ENCODE peak calls at places on chromosomes 7 and 10, in nine cellular contexts. One of them, this sample, is unnamed.

GRCh38 chr7:42315631-42316030 is 78.6 kb upstream of the GLI3 start:
- DNase-seq in neural progenitor cell: no peak
- DNase-seq in CD8-positive, alpha-beta memory T cell: no peak
- DNase-seq in non-pigmented ciliary epithelial cell: peak; percentile 61
- DNase-seq in hepatic stellate cell: no peak
- DNase-seq in central memory CD4-positive, alpha-beta T cell: no peak
- DNase-seq in GM06990: no peak
- DNase-seq in GM03348: peak; percentile 54
- DNase-seq in NCI-H2081: no peak
- DNase-seq in this sample: peak; percentile 93

GRCh38 chr7:55977831-55978230 is 13.4 kb downstream of the NIPSNAP2 start:
- DNase-seq in non-pigmented ciliary epithelial cell: peak; percentile 22
- DNase-seq in NCI-H2081: peak; percentile 79
- DNase-seq in hepatic stellate cell: peak; percentile 62
- DNase-seq in CD8-positive, alpha-beta memory T cell: no peak
- DNase-seq in GM03348: peak; percentile 50
- DNase-seq in central memory CD4-positive, alpha-beta T cell: no peak
- DNase-seq in GM06990: no peak
- DNase-seq in neural progenitor cell: no peak
- DNase-seq in this sample: peak; percentile 64

GRCh38 chr7:45714521-45714820 is 140.3 kb downstream of the ADCY1 start:
- DNase-seq in non-pigmented ciliary epithelial cell: no peak
- DNase-seq in hepatic stellate cell: no peak
- DNase-seq in GM06990: no peak
- DNase-seq in NCI-H2081: no peak
- DNase-seq in CD8-positive, alpha-beta memory T cell: no peak
- DNase-seq in central memory CD4-positive, alpha-beta T cell: no peak
- DNase-seq in GM03348: no peak
- DNase-seq in neural progenitor cell: no peak
- DNase-seq in this sample: no peak

GRCh38 chr10:100998183-100998990 is 1.2 kb upstream of the LZTS2 start:
- DNase-seq in NCI-H2081: peak; percentile 86
- DNase-seq in central memory CD4-positive, alpha-beta T cell: peak; percentile 69
- DNase-seq in GM03348: peak; percentile 93
- DNase-seq in neural progenitor cell: peak; percentile 87
- DNase-seq in hepatic stellate cell: peak; percentile 99
- DNase-seq in CD8-positive, alpha-beta memory T cell: peak; percentile 81
- DNase-seq in GM06990: peak; percentile 67
- DNase-seq in non-pigmented ciliary epithelial cell: no peak
- DNase-seq in this sample: peak; percentile 90

GRCh38 chr10:34886906-34887615 is 72.0 kb upstream of the PARD3 start:
- DNase-seq in central memory CD4-positive, alpha-beta T cell: no peak
- DNase-seq in non-pigmented ciliary epithelial cell: no peak
- DNase-seq in neural progenitor cell: no peak
- DNase-seq in hepatic stellate cell: no peak
- DNase-seq in GM03348: no peak
- DNase-seq in NCI-H2081: no peak
- DNase-seq in CD8-positive, alpha-beta memory T cell: no peak
- DNase-seq in GM06990: no peak
- DNase-seq in this sample: no peak

GRCh38 chr10:129770286-129770685 is 193.8 kb downstream of the EBF3 start:
- DNase-seq in hepatic stellate cell: no peak
- DNase-seq in NCI-H2081: no peak
- DNase-seq in GM06990: no peak
- DNase-seq in non-pigmented ciliary epithelial cell: no peak
- DNase-seq in GM03348: no peak
- DNase-seq in neural progenitor cell: no peak
- DNase-seq in central memory CD4-positive, alpha-beta T cell: no peak
- DNase-seq in CD8-positive, alpha-beta memory T cell: peak; percentile 39
- DNase-seq in this sample: no peak

GRCh38 chr10:4131407-4132215 is 346.6 kb upstream of the KLF6 start:
- DNase-seq in hepatic stellate cell: peak; percentile 64
- DNase-seq in non-pigmented ciliary epithelial cell: peak; percentile 87
- DNase-seq in GM06990: peak; percentile 71
- DNase-seq in central memory CD4-positive, alpha-beta T cell: peak; percentile 82
- DNase-seq in CD8-positive, alpha-beta memory T cell: peak; percentile 59
- DNase-seq in neural progenitor cell: no peak
- DNase-seq in NCI-H2081: no peak
- DNase-seq in GM03348: peak; percentile 77
- DNase-seq in this sample: peak; percentile 96

GRCh38 chr7:75743455-75743859 is 4.7 kb upstream of the HIP1 start:
- DNase-seq in NCI-H2081: no peak
- DNase-seq in CD8-positive, alpha-beta memory T cell: no peak
- DNase-seq in non-pigmented ciliary epithelial cell: no peak
- DNase-seq in central memory CD4-positive, alpha-beta T cell: no peak
- DNase-seq in GM03348: no peak
- DNase-seq in neural progenitor cell: no peak
- DNase-seq in GM06990: no peak
- DNase-seq in hepatic stellate cell: no peak
- DNase-seq in this sample: no peak

GRCh38 chr10:1431229-1431628 is 306.1 kb downstream of the ADARB2 start:
- DNase-seq in GM03348: no peak
- DNase-seq in CD8-positive, alpha-beta memory T cell: no peak
- DNase-seq in hepatic stellate cell: no peak
- DNase-seq in non-pigmented ciliary epithelial cell: no peak
- DNase-seq in central memory CD4-positive, alpha-beta T cell: no peak
- DNase-seq in neural progenitor cell: no peak
- DNase-seq in NCI-H2081: no peak
- DNase-seq in GM06990: no peak
- DNase-seq in this sample: no peak

GRCh38 chr7:157000741-157001653 is 9.5 kb downstream of the MNX1 start:
- DNase-seq in neural progenitor cell: peak; percentile 38
- DNase-seq in central memory CD4-positive, alpha-beta T cell: no peak
- DNase-seq in NCI-H2081: no peak
- DNase-seq in GM03348: no peak
- DNase-seq in hepatic stellate cell: no peak
- DNase-seq in GM06990: no peak
- DNase-seq in CD8-positive, alpha-beta memory T cell: no peak
- DNase-seq in non-pigmented ciliary epithelial cell: no peak
- DNase-seq in this sample: no peak

GRCh38 chr7:1562126-1562525 is 6.1 kb upstream of the TMEM184A start:
- DNase-seq in hepatic stellate cell: no peak
- DNase-seq in central memory CD4-positive, alpha-beta T cell: no peak
- DNase-seq in non-pigmented ciliary epithelial cell: no peak
- DNase-seq in CD8-positive, alpha-beta memory T cell: peak; percentile 45
- DNase-seq in GM06990: no peak
- DNase-seq in neural progenitor cell: no peak
- DNase-seq in NCI-H2081: no peak
- DNase-seq in GM03348: no peak
- DNase-seq in this sample: no peak

GRCh38 chr7:250523-250922 is 39.4 kb upstream of the FOXL3 start:
- DNase-seq in CD8-positive, alpha-beta memory T cell: no peak
- DNase-seq in neural progenitor cell: no peak
- DNase-seq in central memory CD4-positive, alpha-beta T cell: no peak
- DNase-seq in GM03348: no peak
- DNase-seq in GM06990: no peak
- DNase-seq in NCI-H2081: no peak
- DNase-seq in non-pigmented ciliary epithelial cell: no peak
- DNase-seq in hepatic stellate cell: no peak
- DNase-seq in this sample: no peak

GRCh38 chr7:143002106-143002505 is 24.8 kb downstream of the OR9A2 start:
- DNase-seq in neural progenitor cell: peak; percentile 30
- DNase-seq in GM03348: no peak
- DNase-seq in hepatic stellate cell: no peak
- DNase-seq in NCI-H2081: no peak
- DNase-seq in non-pigmented ciliary epithelial cell: no peak
- DNase-seq in GM06990: no peak
- DNase-seq in CD8-positive, alpha-beta memory T cell: no peak
- DNase-seq in central memory CD4-positive, alpha-beta T cell: no peak
- DNase-seq in this sample: no peak

GRCh38 chr10:31431021-31431420 is 112.0 kb downstream of the ZEB1 start:
- DNase-seq in CD8-positive, alpha-beta memory T cell: no peak
- DNase-seq in non-pigmented ciliary epithelial cell: no peak
- DNase-seq in GM03348: no peak
- DNase-seq in central memory CD4-positive, alpha-beta T cell: no peak
- DNase-seq in NCI-H2081: no peak
- DNase-seq in hepatic stellate cell: no peak
- DNase-seq in GM06990: no peak
- DNase-seq in neural progenitor cell: no peak
- DNase-seq in this sample: no peak

GRCh38 chr7:92576296-92576695 is 13.9 kb downstream of the FAM133B start:
- DNase-seq in NCI-H2081: no peak
- DNase-seq in CD8-positive, alpha-beta memory T cell: no peak
- DNase-seq in GM06990: no peak
- DNase-seq in central memory CD4-positive, alpha-beta T cell: no peak
- DNase-seq in neural progenitor cell: no peak
- DNase-seq in hepatic stellate cell: no peak
- DNase-seq in non-pigmented ciliary epithelial cell: no peak
- DNase-seq in GM03348: no peak
- DNase-seq in this sample: no peak

GRCh38 chr7:118590107-118590506 is 365.6 kb downstream of the ANKRD7 start:
- DNase-seq in hepatic stellate cell: no peak
- DNase-seq in NCI-H2081: peak; percentile 21
- DNase-seq in GM03348: no peak
- DNase-seq in neural progenitor cell: peak; percentile 41
- DNase-seq in non-pigmented ciliary epithelial cell: no peak
- DNase-seq in GM06990: no peak
- DNase-seq in CD8-positive, alpha-beta memory T cell: no peak
- DNase-seq in central memory CD4-positive, alpha-beta T cell: no peak
- DNase-seq in this sample: peak; percentile 9